ENCODE peak calls at places on chromosomes 7 and 10, in four cellular contexts. W is H1, Z is HCT116, D is upper lobe of left lung. T is an unnamed sample. For H3K27me3, the result is how much of the 10 kb centered on the place peaks cover.

GRCh38 chr10:123573236-123574147 is 92.7 kb upstream of the GPR26 start:
- DNase-seq in W (peak), Z (peak), D (peak), T (peak)

GRCh38 chr7:150717821-150718420 is 1.5 kb downstream of the GIMAP1 start:
- DNase-seq in W (no peak), Z (no peak), D (no peak), T (peak)

GRCh38 chr7:17530741-17531417 is 232.4 kb downstream of the AHR start:
- DNase-seq in W (no peak), Z (peak), D (no peak), T (no peak)

GRCh38 chr7:129777195-129777844 is 165.8 kb downstream of the NRF1 start:
- DNase-seq in W (peak), Z (no peak), D (no peak), T (no peak)

GRCh38 chr10:14554843-14555205 is 219.9 kb downstream of the FAM107B start:
- DNase-seq in W (no peak), Z (no peak), D (no peak), T (no peak)

GRCh38 chr10:3666525-3667302 is 118.3 kb downstream of the KLF6 start:
- DNase-seq in W (no peak), Z (no peak), D (peak), T (peak)

GRCh38 chr10:24133839-24134238 is 75.1 kb upstream of the KIAA1217 start:
- DNase-seq in W (no peak), Z (no peak), D (no peak), T (no peak)

GRCh38 chr7:123022576-123022975 is 27.1 kb upstream of the TAS2R16 start:
- DNase-seq in W (no peak), Z (no peak), D (no peak), T (no peak)

GRCh38 chr10:17805440-17805839 is 3.7 kb upstream of the MRC1 start:
- DNase-seq in W (no peak), Z (no peak), D (peak), T (no peak)

GRCh38 chr7:112554591-112554990 is 73.8 kb downstream of the LSMEM1 start:
- DNase-seq in W (no peak), Z (no peak), D (no peak), T (no peak)

GRCh38 chr7:90391488-90391887 is 11.8 kb upstream of the CLDN12 start:
- DNase-seq in W (no peak), Z (no peak), D (no peak), T (no peak)

GRCh38 chr7:28862876-28863275 is 95.3 kb downstream of the TRIL start:
- DNase-seq in W (no peak), Z (no peak), D (no peak), T (no peak)

GRCh38 chr7:129669901-129670300 is 58.4 kb downstream of the NRF1 start:
- DNase-seq in W (no peak), Z (no peak), D (no peak), T (no peak)

GRCh38 chr10:73625004-73625883 is 16.0 kb downstream of the MYOZ1 start:
- DNase-seq in W (no peak), Z (no peak), D (no peak), T (no peak)

GRCh38 chr10:27636816-27637215 is 108.8 kb downstream of the MKX start:
- DNase-seq in W (no peak), Z (no peak), D (no peak), T (no peak)

GRCh38 chr10:98414932-98415709 is at the start of gene PYROXD2:
- DNase-seq in W (peak), Z (peak), D (peak), T (peak)

GRCh38 chr7:27130540-27131389 is at the start of gene HOXA4:
- DNase-seq in W (peak), Z (no peak), D (peak), T (peak)

GRCh38 chr7:50663396-50664102 is 98.3 kb upstream of the DDC start:
- DNase-seq in W (no peak), Z (no peak), D (no peak), T (no peak)

GRCh38 chr7:150857276-150858055 is 5.1 kb downstream of the AOC1 start:
- DNase-seq in W (peak), Z (no peak), D (no peak), T (no peak)

GRCh38 chr7:27185013-27185707 is at the start of gene HOXA11:
- DNase-seq in W (peak), Z (no peak), D (no peak), T (peak)

GRCh38 chr10:101772895-101773761 is 2.8 kb downstream of the FGF8 start:
- DNase-seq in W (peak), Z (no peak), D (peak), T (no peak)

GRCh38 chr10:28986117-28986792 is 302.6 kb upstream of the LYZL1 start:
- DNase-seq in W (no peak), Z (no peak), D (no peak), T (no peak)

GRCh38 chr7:157411580-157411979 is 74.8 kb downstream of the DNAJB6 start:
- DNase-seq in W (no peak), Z (no peak), D (no peak), T (no peak)

GRCh38 chr10:85224366-85224960 is 896.1 kb downstream of the CCSER2 start:
- DNase-seq in W (no peak), Z (no peak), D (no peak), T (no peak)

GRCh38 chr10:98154076-98154475 is 19.6 kb downstream of the R3HCC1L start:
- DNase-seq in W (no peak), Z (no peak), D (no peak), T (no peak)

GRCh38 chr7:155804897-155805825 is 7.1 kb downstream of the SHH start:
- DNase-seq in W (peak), Z (no peak), D (peak), T (peak)

GRCh38 chr10:48480397-48481374 is 124.2 kb downstream of the ARHGAP22 start:
- DNase-seq in W (no peak), Z (no peak), D (no peak), T (no peak)

GRCh38 chr10:118163227-118163626 is 116.5 kb upstream of the RAB11FIP2 start:
- DNase-seq in W (no peak), Z (no peak), D (no peak), T (no peak)

GRCh38 chr10:6795571-6795970 is 215.5 kb upstream of the PRKCQ start:
- DNase-seq in W (no peak), Z (no peak), D (no peak), T (no peak)

GRCh38 chr10:119640875-119641526 is 10.2 kb upstream of the BAG3 start:
- DNase-seq in W (no peak), Z (no peak), D (no peak), T (no peak)

GRCh38 chr10:25501912-25502311 is 327.1 kb downstream of the GPR158 start:
- DNase-seq in W (no peak), Z (no peak), D (no peak), T (no peak)

GRCh38 chr7:136874393-136875032 is 6.1 kb downstream of the CHRM2 start:
- DNase-seq in W (no peak), Z (peak), D (no peak), T (no peak)

GRCh38 chr7:37092548-37092947 is 356.1 kb downstream of the ELMO1 start:
- DNase-seq in W (no peak), Z (no peak), D (peak), T (peak)

GRCh38 chr7:144004703-144005102 is 4.6 kb downstream of the OR6B1 start:
- DNase-seq in W (no peak), Z (no peak), D (no peak), T (no peak)
- H3K4me3 ChIP-seq in W (no peak), Z (no peak), D (no peak), T (no peak)

DNA sequence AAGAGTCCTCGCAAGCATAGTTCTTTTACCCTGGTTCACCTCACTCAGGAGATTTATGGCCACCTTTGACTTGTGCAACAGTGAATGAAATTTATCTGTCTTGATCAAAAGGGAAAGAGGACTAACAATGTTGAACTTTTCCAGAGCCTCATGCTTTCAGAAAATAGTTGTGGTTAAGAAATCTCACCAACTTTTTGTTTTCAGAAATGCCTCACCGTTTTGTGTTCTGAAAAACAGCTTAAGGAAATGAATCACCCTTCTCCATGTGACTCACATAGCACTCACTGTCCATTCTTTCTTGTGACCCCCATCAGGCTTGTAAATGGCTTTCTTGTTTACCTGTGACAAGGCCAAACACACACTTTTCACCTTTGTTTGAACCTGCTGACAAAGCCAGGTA is 148.6 kb upstream of the FAM3C start:
- DNase-seq in W (no peak), Z (peak), D (no peak), T (no peak)
- H3K27me3 ChIP-seq in W (under half), Z (under half), D (under half), T (under half)

GRCh38 chr7:115658223-115658622 is 372.3 kb downstream of the TFEC start:
- DNase-seq in W (no peak), Z (no peak), D (no peak), T (no peak)

GRCh38 chr7:115662676-115663075 is 367.9 kb downstream of the TFEC start:
- DNase-seq in W (no peak), Z (no peak), D (no peak), T (no peak)

DNA sequence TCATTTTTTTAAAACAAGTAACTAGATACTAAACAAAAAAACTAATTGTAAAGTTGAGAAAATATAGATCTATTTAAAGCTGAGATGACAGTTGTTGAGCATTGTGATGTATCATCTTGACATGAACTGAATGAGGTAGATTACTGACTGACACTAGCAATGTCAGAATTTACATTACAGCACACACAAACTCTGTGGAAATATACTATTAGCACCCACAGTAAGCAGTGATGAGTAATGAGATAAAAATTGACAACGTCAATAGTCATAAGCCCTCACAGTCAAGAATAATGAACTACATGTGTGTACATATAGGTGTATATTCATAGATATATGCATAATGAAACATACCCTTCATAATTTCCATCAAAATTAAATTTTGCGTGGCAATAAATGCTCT is 368.4 kb downstream of the TFEC start:
- DNase-seq in W (no peak), Z (no peak), D (no peak), T (no peak)
- TF ChIP-seq POLR2AphosphoS5 in W (no peak), Z (no peak), D (no peak), T (no peak)

DNA sequence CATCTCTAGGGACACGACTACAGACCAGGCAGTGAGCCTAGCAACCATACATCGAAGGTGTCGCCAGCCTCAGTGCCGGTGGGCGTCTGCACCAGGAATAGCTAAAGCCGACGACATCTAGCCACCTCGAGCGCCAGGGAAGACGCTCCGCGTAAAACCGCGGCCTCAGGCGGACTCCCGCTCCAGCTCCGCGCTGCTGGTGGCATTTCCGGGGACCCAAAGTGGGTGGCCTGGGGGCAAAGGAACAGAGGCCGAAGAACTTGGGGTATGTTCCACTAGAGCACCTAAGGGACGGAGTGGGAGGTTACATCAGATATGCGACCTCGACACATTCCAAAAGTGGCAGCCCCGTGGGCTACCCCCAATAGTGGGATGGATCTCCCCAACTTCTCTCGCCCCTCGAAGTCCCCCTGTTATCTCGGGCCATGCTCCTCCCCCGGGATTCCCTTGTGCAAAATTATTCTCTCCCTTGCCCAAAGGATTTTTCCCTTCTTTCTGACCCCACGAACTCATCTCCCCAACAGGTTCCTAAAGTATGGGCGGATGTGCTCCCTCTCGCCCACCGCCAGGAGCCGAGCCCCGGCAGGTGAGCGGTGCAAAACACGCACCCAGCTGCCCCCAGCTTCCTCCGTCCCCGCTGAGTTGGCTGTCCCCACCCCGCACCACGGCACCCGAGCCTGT is 1.2 kb downstream of the KCNMA1 start:
- DNase-seq in W (peak), Z (no peak), D (no peak), T (no peak)
- H3K4me3 ChIP-seq in W (peak), Z (no peak), D (peak), T (no peak)

DNA sequence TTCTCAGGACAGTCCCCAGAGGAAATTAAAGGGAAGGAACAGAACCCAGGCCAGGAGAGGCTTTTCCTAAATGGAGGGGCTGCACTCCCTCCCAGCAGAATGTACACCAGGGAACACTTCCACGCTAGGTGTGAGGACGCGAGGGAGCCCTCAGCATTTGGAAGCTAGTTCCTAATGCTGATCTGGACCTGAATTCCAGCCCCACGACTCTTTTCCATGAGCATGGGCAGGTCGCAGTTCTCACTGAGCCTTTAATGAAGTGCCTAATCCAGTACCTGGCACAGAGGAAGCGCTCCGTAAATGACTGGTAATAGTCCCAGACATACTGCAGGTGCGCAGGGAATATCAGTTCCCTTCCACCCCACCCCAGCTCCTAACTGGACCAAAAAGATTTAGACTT is 1.1 kb downstream of the ALOX5 start:
- DNase-seq in W (no peak), Z (no peak), D (no peak), T (no peak)
- H3K27me3 ChIP-seq in W (under half), Z (under half), D (under half), T (under half)